ENCODE peak calls at places on chromosome 16, in ten cellular contexts. V is T1000; K is upper lobe of right lung; C is A549; Y is mucosa of gallbladder; X is activated CD8-positive, alpha-beta memory T cell treated with anti-CD3 and anti-CD28 coated beads, Interleukin-2, amount 50 U/mL, for 48 hours; R is AG10803; Z is NCI-H187; G is EL; L is NCI-H510A treated with DMSO at 0.1 percent for 48 hours. U is an unnamed sample.

GRCh38 chr16:30535106-30535776 is 583 bp upstream of the ZNF747 start:
- DNase-seq in V (no peak), K (no peak), C (no peak), Y (no peak), X (peak; percentile 58), R (no peak), Z (no peak), G (no peak), L (peak; percentile 95), U (no peak)

GRCh38 chr16:51648521-51648920 is 497.5 kb upstream of the SALL1 start:
- DNase-seq in V (no peak), K (no peak), C (no peak), Y (no peak), X (no peak), R (peak; percentile 82), Z (no peak), G (no peak), L (no peak), U (peak; percentile 83)

GRCh38 chr16:57536306-57537193 is at the start of gene CCDC102A:
- DNase-seq in V (no peak), K (no peak), C (no peak), Y (no peak), X (peak; percentile 80), R (peak; percentile 30), Z (no peak), G (peak; percentile 46), L (peak; percentile 48), U (no peak)

GRCh38 chr16:73093146-73094144 is 45.5 kb upstream of the ZFHX3 start:
- DNase-seq in V (no peak), K (no peak), C (no peak), Y (no peak), X (no peak), R (no peak), Z (no peak), G (peak; percentile 48), L (no peak), U (peak; percentile 27)

GRCh38 chr16:22623351-22623781 is 112.7 kb downstream of the NPIPB5 start:
- DNase-seq in V (no peak), K (no peak), C (no peak), Y (no peak), X (no peak), R (peak; percentile 91), Z (no peak), G (peak; percentile 43), L (no peak), U (peak; percentile 81)

GRCh38 chr16:80602894-80603293 is 62.1 kb downstream of the DYNLRB2 start:
- DNase-seq in V (no peak), K (no peak), C (no peak), Y (no peak), X (no peak), R (no peak), Z (no peak), G (peak; percentile 54), L (no peak), U (no peak)

GRCh38 chr16:57634171-57634570 is 5.7 kb downstream of the ADGRG1 start:
- DNase-seq in V (peak; percentile 65), K (no peak), C (no peak), Y (no peak), X (no peak), R (peak; percentile 25), Z (no peak), G (peak; percentile 81), L (no peak), U (no peak)

GRCh38 chr16:82037251-82037650 is 2.2 kb downstream of the HSD17B2 start:
- DNase-seq in V (no peak), K (no peak), C (no peak), Y (no peak), X (no peak), R (no peak), Z (no peak), G (no peak), L (no peak), U (peak; percentile 21)

GRCh38 chr16:24255446-24256352 is at the start of gene CACNG3:
- DNase-seq in V (no peak), K (peak; percentile 77), C (peak; percentile 10), Y (peak; percentile 45), X (peak; percentile 83), R (peak; percentile 3), Z (no peak), G (peak; percentile 8), L (no peak), U (peak; percentile 19)

GRCh38 chr16:28110479-28110878 is 47.0 kb upstream of the GSG1L start:
- DNase-seq in V (no peak), K (no peak), C (no peak), Y (no peak), X (no peak), R (no peak), Z (no peak), G (no peak), L (no peak), U (no peak)

GRCh38 chr16:80296034-80296433 is 244.8 kb upstream of the DYNLRB2 start:
- DNase-seq in V (no peak), K (no peak), C (no peak), Y (no peak), X (no peak), R (no peak), Z (no peak), G (no peak), L (no peak), U (no peak)

GRCh38 chr16:27284865-27285675 is 16.5 kb upstream of the NSMCE1 start:
- DNase-seq in V (no peak), K (no peak), C (no peak), Y (no peak), X (peak; percentile 53), R (no peak), Z (no peak), G (no peak), L (no peak), U (no peak)

GRCh38 chr16:77531741-77532140 is 96.9 kb upstream of the ADAMTS18 start:
- DNase-seq in V (no peak), K (no peak), C (peak; percentile 36), Y (no peak), X (no peak), R (peak; percentile 96), Z (no peak), G (peak; percentile 30), L (no peak), U (peak; percentile 71)

GRCh38 chr16:17921357-17921978 is 415.1 kb downstream of the NPIPA8 start:
- DNase-seq in V (no peak), K (no peak), C (peak; percentile 14), Y (peak; percentile 23), X (peak; percentile 75), R (peak; percentile 12), Z (no peak), G (peak; percentile 28), L (no peak), U (no peak)

GRCh38 chr16:65214196-65214595 is 92.3 kb upstream of the CDH11 start:
- DNase-seq in V (no peak), K (no peak), C (no peak), Y (no peak), X (no peak), R (peak; percentile 32), Z (no peak), G (peak; percentile 5), L (no peak), U (no peak)

GRCh38 chr16:86882586-86883280 is 304.4 kb downstream of the FOXL1 start:
- DNase-seq in V (peak; percentile 30), K (peak; percentile 45), C (no peak), Y (peak; percentile 34), X (no peak), R (peak; percentile 53), Z (no peak), G (peak; percentile 70), L (no peak), U (peak; percentile 80)

GRCh38 chr16:30009990-30010816 is 624 bp downstream of the DOC2A start:
- DNase-seq in V (no peak), K (no peak), C (no peak), Y (no peak), X (no peak), R (no peak), Z (no peak), G (no peak), L (no peak), U (no peak)

GRCh38 chr16:85181091-85181738 is 68.9 kb upstream of the CIBAR2 start:
- DNase-seq in V (no peak), K (no peak), C (no peak), Y (no peak), X (no peak), R (no peak), Z (no peak), G (no peak), L (no peak), U (no peak)

GRCh38 chr16:29710227-29711219 is 31.5 kb downstream of the QPRT start:
- DNase-seq in V (peak; percentile 16), K (peak; percentile 16), C (peak; percentile 66), Y (peak; percentile 44), X (no peak), R (peak; percentile 69), Z (no peak), G (peak; percentile 73), L (peak; percentile 78), U (peak; percentile 70)

GRCh38 chr16:12853972-12854371 is 47.4 kb upstream of the SHISA9 start:
- DNase-seq in V (no peak), K (no peak), C (no peak), Y (no peak), X (no peak), R (no peak), Z (no peak), G (no peak), L (no peak), U (no peak)

GRCh38 chr16:17461951-17462729 is 8.6 kb downstream of the XYLT1 start:
- DNase-seq in V (no peak), K (no peak), C (no peak), Y (no peak), X (no peak), R (no peak), Z (no peak), G (no peak), L (no peak), U (no peak)

GRCh38 chr16:2829501-2830354 is at the start of gene ZG16B:
- DNase-seq in V (no peak), K (peak; percentile 56), C (no peak), Y (peak; percentile 29), X (no peak), R (no peak), Z (no peak), G (no peak), L (no peak), U (no peak)

GRCh38 chr16:11843861-11844260 is 7.5 kb downstream of the RSL1D1 start:
- DNase-seq in V (no peak), K (no peak), C (no peak), Y (no peak), X (no peak), R (no peak), Z (no peak), G (no peak), L (no peak), U (no peak)

GRCh38 chr16:30658731-30659506 is 688 bp downstream of the FBRS start:
- DNase-seq in V (no peak), K (peak; percentile 88), C (peak; percentile 99), Y (peak; percentile 32), X (no peak), R (peak; percentile 98), Z (peak; percentile 86), G (peak; percentile 96), L (peak; percentile 99), U (peak; percentile 90)

GRCh38 chr16:53518550-53519416 is 15.8 kb upstream of the AKTIP start:
- DNase-seq in V (no peak), K (no peak), C (no peak), Y (peak; percentile 50), X (peak; percentile 80), R (peak; percentile 43), Z (no peak), G (peak; percentile 59), L (no peak), U (peak; percentile 32)

GRCh38 chr16:49961087-49961486 is 63.9 kb upstream of the CNEP1R1 start:
- DNase-seq in V (no peak), K (no peak), C (no peak), Y (no peak), X (no peak), R (peak; percentile 70), Z (no peak), G (peak; percentile 46), L (peak; percentile 40), U (peak; percentile 16)

GRCh38 chr16:7317982-7318381 is 14.7 kb upstream of the RBFOX1 start:
- DNase-seq in V (no peak), K (no peak), C (no peak), Y (no peak), X (no peak), R (no peak), Z (no peak), G (no peak), L (no peak), U (no peak)

GRCh38 chr16:57995721-57996405 is 4.6 kb downstream of the ZNF319 start:
- DNase-seq in V (no peak), K (no peak), C (no peak), Y (no peak), X (no peak), R (no peak), Z (no peak), G (no peak), L (no peak), U (no peak)

U was measured in astrocyte.